ENCODE peak calls at places on chromosomes 16 and 17, in four cellular contexts. M is IMR-90, G is GM12878, Z is K562. R is an unnamed sample.

GRCh38 chr17:50308666-50309065 is 34.4 kb downstream of the TMEM92 start:
- DNase-seq in M (peak; percentile 74), G (no peak), Z (no peak), R (no peak)

GRCh38 chr17:21287703-21288449 is 3.4 kb downstream of the MAP2K3 start:
- DNase-seq in M (peak; percentile 97), G (peak; percentile 83), Z (no peak), R (no peak)

GRCh38 chr17:39194089-39194984 is 3.1 kb downstream of the CACNB1 start:
- DNase-seq in M (peak; percentile 67), G (no peak), Z (peak; percentile 93), R (peak; percentile 65)

GRCh38 chr17:42387663-42388380 is 420 bp downstream of the STAT3 start:
- DNase-seq in M (no peak), G (no peak), Z (peak; percentile 48), R (peak; percentile 80)

GRCh38 chr17:17206913-17207368 is 808 bp upstream of the PLD6 start:
- DNase-seq in M (no peak), G (no peak), Z (no peak), R (no peak)

GRCh38 chr16:59478806-59479205 is 744.7 kb upstream of the GOT2 start:
- DNase-seq in M (peak; percentile 12), G (no peak), Z (no peak), R (no peak)

GRCh38 chr17:8163978-8164814 is 1.4 kb upstream of the VAMP2 start:
- DNase-seq in M (peak; percentile 59), G (no peak), Z (peak; percentile 78), R (no peak)

GRCh38 chr17:38881600-38882191 is 11.8 kb downstream of the LASP1 start:
- DNase-seq in M (peak; percentile 48), G (no peak), Z (peak; percentile 60), R (no peak)

GRCh38 chr16:28597692-28598261 is 927 bp upstream of the SULT1A2 start:
- DNase-seq in M (no peak), G (no peak), Z (peak; percentile 73), R (no peak)

GRCh38 chr16:89700649-89701424 is 668 bp downstream of the SPATA2L start:
- DNase-seq in M (peak; percentile 24), G (no peak), Z (peak; percentile 54), R (peak; percentile 76)

GRCh38 chr16:21264226-21265036 is 13.7 kb downstream of the CRYM start:
- DNase-seq in M (no peak), G (no peak), Z (no peak), R (no peak)

DNA sequence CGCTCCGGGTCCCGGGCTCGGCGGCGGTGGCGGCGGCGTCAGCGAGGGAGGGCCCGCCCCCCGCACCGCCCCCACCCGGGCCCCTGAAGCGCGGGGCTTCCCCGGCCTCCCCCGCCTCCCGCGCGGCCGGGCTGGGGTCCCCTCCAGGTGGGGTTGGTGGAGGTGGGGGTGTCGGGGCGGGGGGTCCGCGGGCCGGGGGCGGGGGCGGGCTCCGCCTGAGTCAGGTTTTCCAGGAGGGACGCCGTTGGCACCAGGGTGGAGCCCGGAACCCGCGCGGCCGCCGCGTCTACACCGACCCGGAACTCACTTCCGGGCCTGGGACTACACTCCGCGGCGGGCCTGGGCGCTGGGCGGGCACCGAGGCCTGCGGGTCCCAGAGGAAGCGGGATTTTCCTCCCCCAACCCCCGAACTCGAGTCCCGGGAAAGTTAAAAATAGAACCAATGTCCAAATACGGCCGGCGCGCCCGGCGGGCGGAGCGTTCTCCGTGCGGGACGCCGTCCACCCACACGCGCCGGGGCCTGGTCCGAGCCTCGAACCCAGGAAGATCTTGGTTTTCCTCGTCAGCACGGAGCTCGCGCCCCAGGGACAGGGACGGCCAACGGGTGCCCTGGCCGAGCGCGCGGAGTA is 6.6 kb downstream of the MYO1C start:
- DNase-seq in M (peak; percentile 60), G (no peak), Z (peak; percentile 67), R (no peak)
- TF ChIP-seq CHD1 in M (no peak), G (no peak), Z (no peak), R (no peak)

GRCh38 chr17:78279360-78279990 is 48.0 kb downstream of the TMEM235 start:
- DNase-seq in M (no peak), G (no peak), Z (no peak), R (no peak)

GRCh38 chr17:78276098-78276497 is 44.7 kb downstream of the TMEM235 start:
- DNase-seq in M (no peak), G (peak; percentile 37), Z (no peak), R (no peak)

GRCh38 chr17:78276499-78276898 is 45.1 kb downstream of the TMEM235 start:
- DNase-seq in M (no peak), G (no peak), Z (no peak), R (no peak)

GRCh38 chr17:78275355-78275754 is 43.9 kb downstream of the TMEM235 start:
- DNase-seq in M (no peak), G (no peak), Z (no peak), R (no peak)

GRCh38 chr17:78278139-78278741 is 46.8 kb downstream of the TMEM235 start:
- DNase-seq in M (no peak), G (no peak), Z (peak; percentile 59), R (no peak)
- TF ChIP-seq CHD1 in M (no peak), G (no peak), Z (no peak), R (no peak)

GRCh38 chr17:29078183-29079045 is 35.5 kb downstream of the PIPOX start:
- DNase-seq in M (peak; percentile 15), G (no peak), Z (no peak), R (no peak)

GRCh38 chr17:29074488-29074887 is 31.5 kb downstream of the PIPOX start:
- DNase-seq in M (no peak), G (no peak), Z (no peak), R (no peak)

GRCh38 chr17:29077320-29077719 is 34.4 kb downstream of the PIPOX start:
- DNase-seq in M (no peak), G (no peak), Z (no peak), R (no peak)

GRCh38 chr17:29076087-29076486 is 33.1 kb downstream of the PIPOX start:
- DNase-seq in M (no peak), G (no peak), Z (no peak), R (no peak)

DNA sequence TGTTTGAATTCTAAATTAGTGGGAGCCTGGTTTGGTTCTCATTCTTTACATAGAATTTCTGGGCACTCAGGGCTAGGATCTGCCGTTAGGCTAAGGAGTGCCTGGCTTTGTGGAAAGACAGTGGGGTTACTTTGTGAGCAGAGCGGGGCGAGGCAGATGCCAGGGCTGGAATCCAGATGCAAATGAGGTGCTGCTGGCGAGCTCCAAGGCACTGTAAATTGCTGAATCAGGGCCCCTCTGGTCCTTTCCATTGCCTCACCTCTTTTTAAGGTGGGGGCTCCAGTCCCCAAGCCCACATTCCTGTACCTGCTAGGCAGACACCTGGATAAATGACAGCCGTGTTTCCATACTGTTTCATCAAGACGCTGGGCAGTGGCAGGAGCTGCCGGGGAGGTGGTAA is 33.8 kb downstream of the PIPOX start:
- DNase-seq in M (no peak), G (no peak), Z (no peak), R (no peak)
- TF ChIP-seq CHD1 in M (no peak), G (no peak), Z (no peak), R (no peak)

DNA sequence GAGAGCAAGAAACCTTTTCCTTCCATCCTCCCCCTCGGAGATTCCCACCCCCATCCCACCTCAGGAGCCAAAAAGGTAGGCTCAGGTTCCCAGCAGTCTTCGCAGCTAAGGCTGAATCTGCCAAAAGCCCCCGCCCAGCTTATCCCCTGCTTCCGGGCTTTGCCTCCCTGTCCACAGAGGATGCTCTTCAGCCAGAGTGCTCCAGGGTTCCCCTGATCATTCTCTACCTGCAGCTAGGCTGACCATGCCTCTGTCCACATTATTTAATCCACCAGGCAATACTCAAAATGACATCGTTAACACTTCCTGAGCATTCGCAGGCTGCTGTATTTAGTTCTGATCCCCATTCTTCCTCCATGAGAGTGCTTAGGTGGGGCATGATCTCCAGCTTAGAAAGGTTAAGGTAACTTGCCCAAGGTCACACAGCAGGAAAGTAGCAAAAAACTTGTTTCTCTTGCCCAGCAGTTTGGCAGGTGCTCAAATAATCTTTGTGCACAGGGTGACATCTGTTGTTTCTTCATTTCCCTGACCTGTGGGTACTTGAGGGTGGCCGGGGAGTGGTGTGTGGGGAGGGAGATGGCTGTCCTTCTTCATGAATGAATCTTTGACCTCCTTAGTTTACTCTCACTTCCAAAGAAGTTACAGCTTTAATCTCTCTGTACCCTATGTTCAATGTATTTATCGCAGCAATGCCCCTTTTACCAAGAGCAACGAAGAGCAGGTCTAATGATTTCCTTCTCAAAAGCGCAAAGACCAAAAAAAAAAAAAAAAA is 880 bp upstream of the TBKBP1 start:
- DNase-seq in M (no peak), G (no peak), Z (no peak), R (no peak)
- TF ChIP-seq CHD1 in M (no peak), G (no peak), Z (no peak), R (no peak)

GRCh38 chr16:70739389-70739788 is 53.5 kb upstream of the MTSS2 start:
- DNase-seq in M (no peak), G (no peak), Z (no peak), R (no peak)
- TF ChIP-seq CHD1 in M (no peak), G (no peak), Z (no peak), R (no peak)

DNA sequence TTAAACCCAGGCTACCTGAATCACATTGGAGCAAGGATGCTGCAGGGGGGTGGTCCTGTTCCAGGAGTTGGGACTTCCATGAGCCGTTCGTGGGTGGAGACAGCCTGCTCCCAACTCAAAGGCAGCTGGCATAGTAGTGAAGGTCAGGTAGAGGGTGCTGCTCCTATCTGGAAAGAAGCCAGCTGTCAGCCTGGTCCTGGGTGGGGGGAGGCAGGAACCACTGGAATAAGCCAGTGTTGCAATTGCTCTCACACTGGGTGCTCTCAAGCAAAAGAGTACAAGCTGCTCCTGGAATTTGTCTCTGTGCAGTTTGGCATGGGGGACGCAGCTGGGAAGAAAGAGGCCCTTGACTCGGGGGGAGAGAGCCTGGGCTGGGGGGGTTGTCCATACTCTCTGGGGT is 8.7 kb downstream of the CACNG5 start:
- DNase-seq in M (no peak), G (no peak), Z (no peak), R (no peak)
- TF ChIP-seq CHD1 in M (no peak), G (no peak), Z (no peak), R (no peak)

DNA sequence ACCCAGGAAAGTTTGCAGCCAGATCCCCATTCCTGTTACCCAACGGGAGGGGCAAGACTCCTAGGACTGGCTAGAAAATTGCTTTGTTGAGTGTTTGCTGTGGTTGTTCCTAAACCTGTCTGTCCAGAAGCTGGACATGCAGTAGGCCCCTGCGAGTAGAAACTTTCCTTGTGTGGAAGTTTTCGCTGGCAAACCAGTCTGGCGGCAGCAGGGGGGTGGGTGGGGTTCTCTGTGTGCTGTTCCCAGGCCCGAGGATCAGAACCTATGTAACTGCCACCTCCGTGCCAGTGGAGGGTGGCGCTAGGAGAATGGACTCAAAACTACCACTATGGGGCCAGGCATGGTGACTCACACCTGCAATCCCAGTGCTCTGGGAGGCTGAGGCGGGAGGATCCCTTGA is 9.2 kb downstream of the SGSM2 start:
- DNase-seq in M (no peak), G (no peak), Z (no peak), R (no peak)
- TF ChIP-seq CHD1 in M (no peak), G (no peak), Z (no peak), R (no peak)

GRCh38 chr16:68961778-68962402 is 118.6 kb downstream of the TANGO6 start:
- DNase-seq in M (no peak), G (no peak), Z (no peak), R (no peak)
- TF ChIP-seq CHD1 in M (no peak), G (no peak), Z (no peak), R (no peak)